ENCODE peak calls at places on chromosomes 6 and 20, in eight cellular contexts. E is DND-41; R is cardiac muscle cell; Y is naive thymus-derived CD4-positive, alpha-beta T cell; C is A549; L is effector memory CD4-positive, alpha-beta T cell; O is aorta; I is tibial nerve. A is an unnamed sample. For H3K4me1, the result is how much of the 10 kb centered on the place peaks cover.

GRCh38 chr6:135002229-135002844 is 52.3 kb downstream of the HBS1L start:
- DNase-seq in E (no peak), R (peak), Y (no peak), C (peak), L (no peak), O (no peak), I (no peak), A (no peak)

GRCh38 chr20:38728911-38729642 is 4.8 kb downstream of the SLC32A1 start:
- DNase-seq in E (peak), R (no peak), Y (no peak), C (no peak), L (no peak), O (no peak), I (no peak), A (no peak)

GRCh38 chr6:119426619-119427018 is 77.1 kb upstream of the MAN1A1 start:
- DNase-seq in E (no peak), R (no peak), Y (no peak), C (no peak), L (no peak), O (no peak), I (no peak), A (no peak)

GRCh38 chr20:24360531-24360930 is 108.9 kb upstream of the SYNDIG1 start:
- DNase-seq in E (no peak), R (no peak), Y (no peak), C (no peak), L (no peak), O (no peak), I (no peak), A (no peak)

GRCh38 chr6:14734416-14735340 is 511.2 kb upstream of the JARID2 start:
- DNase-seq in E (no peak), R (no peak), Y (no peak), C (peak), L (no peak), O (no peak), I (no peak), A (no peak)

GRCh38 chr6:83815631-83816030 is 37.5 kb upstream of the RIPPLY2 start:
- DNase-seq in E (no peak), R (no peak), Y (no peak), C (peak), L (no peak), O (no peak), I (no peak), A (no peak)

GRCh38 chr6:149154137-149154900 is 163.2 kb upstream of the TAB2 start:
- DNase-seq in E (no peak), R (no peak), Y (no peak), C (no peak), L (no peak), O (no peak), I (no peak), A (no peak)

GRCh38 chr6:12286381-12287132 is 3.6 kb upstream of the EDN1 start:
- DNase-seq in E (no peak), R (no peak), Y (no peak), C (no peak), L (no peak), O (no peak), I (no peak), A (no peak)

GRCh38 chr6:166168616-166169548 is 1.2 kb upstream of the TBXT start:
- DNase-seq in E (no peak), R (no peak), Y (no peak), C (no peak), L (no peak), O (no peak), I (no peak), A (no peak)

GRCh38 chr6:13722880-13723279 is 11.2 kb upstream of the RANBP9 start:
- DNase-seq in E (no peak), R (no peak), Y (no peak), C (no peak), L (no peak), O (no peak), I (no peak), A (no peak)

GRCh38 chr6:13729891-13730290 is 18.3 kb upstream of the RANBP9 start:
- DNase-seq in E (no peak), R (no peak), Y (no peak), C (no peak), L (no peak), O (no peak), I (no peak), A (no peak)

GRCh38 chr6:13724174-13724573 is 12.5 kb upstream of the RANBP9 start:
- DNase-seq in E (no peak), R (no peak), Y (no peak), C (peak), L (no peak), O (no peak), I (no peak), A (no peak)

GRCh38 chr6:13725570-13725969 is 13.9 kb upstream of the RANBP9 start:
- DNase-seq in E (no peak), R (no peak), Y (no peak), C (peak), L (peak), O (no peak), I (no peak), A (peak)

GRCh38 chr6:13725052-13725451 is 13.4 kb upstream of the RANBP9 start:
- DNase-seq in E (no peak), R (no peak), Y (no peak), C (no peak), L (no peak), O (no peak), I (no peak), A (no peak)
- H3K4me3 ChIP-seq in E (no peak), R (no peak), Y (no peak), C (no peak), L (no peak), O (no peak), I (no peak), A (no peak)

GRCh38 chr6:39814236-39814635 is 22.1 kb downstream of the DAAM2 start:
- DNase-seq in E (no peak), R (no peak), Y (no peak), C (no peak), L (no peak), O (no peak), I (peak), A (no peak)

GRCh38 chr6:39815356-39815755 is 23.2 kb downstream of the DAAM2 start:
- DNase-seq in E (no peak), R (no peak), Y (no peak), C (no peak), L (no peak), O (no peak), I (no peak), A (no peak)

GRCh38 chr6:39819226-39819625 is 27.1 kb downstream of the DAAM2 start:
- DNase-seq in E (no peak), R (no peak), Y (no peak), C (no peak), L (no peak), O (no peak), I (no peak), A (no peak)

GRCh38 chr6:39818695-39819094 is 26.5 kb downstream of the DAAM2 start:
- DNase-seq in E (no peak), R (no peak), Y (no peak), C (no peak), L (no peak), O (no peak), I (no peak), A (no peak)

GRCh38 chr6:39816744-39817143 is 24.6 kb downstream of the DAAM2 start:
- DNase-seq in E (no peak), R (no peak), Y (no peak), C (no peak), L (no peak), O (no peak), I (no peak), A (no peak)
- H3K4me1 ChIP-seq in E (under half), R (under half), Y (under half), C (under half), L (under half), O (under half), I (half or more), A (under half)

DNA sequence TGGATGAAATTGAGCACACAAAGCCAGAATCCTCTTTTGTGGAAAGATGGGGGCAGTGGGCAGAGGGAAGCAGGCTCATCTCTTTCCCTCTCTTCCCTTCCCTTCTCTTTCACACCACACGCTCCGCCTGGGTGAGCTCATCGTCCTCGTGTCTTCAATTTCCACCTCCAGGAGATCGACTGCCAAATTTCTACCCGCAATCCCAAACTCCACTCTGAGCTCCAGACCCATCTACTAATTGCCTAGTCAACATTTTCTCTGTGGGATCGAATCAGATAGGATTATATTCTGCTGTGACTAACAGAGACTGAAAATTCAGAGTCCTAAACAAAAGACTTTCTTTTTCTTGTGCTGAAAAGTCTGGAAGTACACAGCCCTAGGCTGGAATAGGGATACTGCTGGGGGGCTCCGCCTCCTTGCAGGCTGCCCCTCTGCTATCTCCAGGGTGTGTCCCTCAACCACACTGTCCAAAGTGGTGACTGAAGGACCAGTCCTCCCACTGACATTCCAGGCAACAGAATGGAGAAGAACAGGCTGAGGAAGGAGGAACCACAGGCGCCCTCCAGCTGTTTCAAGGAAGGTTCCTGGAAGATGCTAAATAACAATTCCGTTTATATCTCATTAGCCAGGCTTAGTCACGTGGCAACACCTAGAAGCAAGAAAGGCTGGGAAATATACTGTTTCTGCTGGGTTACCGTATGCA is 5.0 kb upstream of the HSPA12B start:
- DNase-seq in E (no peak), R (no peak), Y (no peak), C (no peak), L (no peak), O (no peak), I (no peak), A (no peak)
- H3K4me3 ChIP-seq in E (no peak), R (no peak), Y (no peak), C (no peak), L (no peak), O (no peak), I (no peak), A (no peak)

DNA sequence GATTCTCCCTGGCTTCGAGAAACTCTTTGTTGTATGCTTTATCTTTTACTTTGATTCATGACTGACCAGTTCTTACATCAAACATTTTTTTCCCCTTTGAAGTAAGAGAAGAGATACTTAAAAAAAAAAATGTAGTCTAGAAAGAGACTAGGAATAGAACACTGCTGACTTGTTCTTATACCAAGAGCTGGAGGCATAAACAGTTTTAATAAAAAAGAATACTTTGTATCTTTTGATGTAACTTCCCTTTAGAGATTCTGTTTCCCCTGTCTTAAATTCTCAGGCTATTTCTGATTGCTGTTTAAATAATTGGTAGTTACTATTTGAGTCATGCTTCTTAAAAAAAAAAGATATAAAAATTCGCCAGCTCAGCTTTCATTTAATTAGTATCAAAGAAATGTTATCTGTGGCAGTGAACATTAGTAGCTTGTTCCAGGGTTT is 4.8 kb downstream of the ASXL1 start:
- DNase-seq in E (no peak), R (no peak), Y (no peak), C (no peak), L (no peak), O (no peak), I (no peak), A (no peak)
- H3K4me1 ChIP-seq in E (under half), R (under half), Y (half or more), C (half or more), L (under half), O (under half), I (half or more), A (under half)

DNA sequence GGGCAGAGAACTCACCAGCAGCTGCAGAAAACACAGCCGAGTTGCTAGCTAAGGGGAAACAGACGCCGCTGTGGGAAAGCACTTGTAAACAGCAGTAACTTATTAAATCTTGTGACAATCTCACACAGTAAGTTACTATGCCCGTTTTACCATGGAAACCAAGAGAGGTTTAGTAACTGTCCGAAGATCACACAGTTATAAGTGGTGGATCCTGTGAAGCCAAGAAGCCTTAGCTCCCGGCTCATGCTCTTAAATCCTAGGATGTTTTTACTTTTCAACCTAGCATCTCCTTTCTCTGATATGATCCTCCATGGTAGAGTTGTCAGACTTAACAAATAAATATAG is 1.5 kb upstream of the SULF2 start:
- DNase-seq in E (no peak), R (no peak), Y (no peak), C (no peak), L (no peak), O (no peak), I (no peak), A (no peak)
- H3K4me3 ChIP-seq in E (no peak), R (no peak), Y (no peak), C (peak), L (peak), O (no peak), I (peak), A (no peak)

DNA sequence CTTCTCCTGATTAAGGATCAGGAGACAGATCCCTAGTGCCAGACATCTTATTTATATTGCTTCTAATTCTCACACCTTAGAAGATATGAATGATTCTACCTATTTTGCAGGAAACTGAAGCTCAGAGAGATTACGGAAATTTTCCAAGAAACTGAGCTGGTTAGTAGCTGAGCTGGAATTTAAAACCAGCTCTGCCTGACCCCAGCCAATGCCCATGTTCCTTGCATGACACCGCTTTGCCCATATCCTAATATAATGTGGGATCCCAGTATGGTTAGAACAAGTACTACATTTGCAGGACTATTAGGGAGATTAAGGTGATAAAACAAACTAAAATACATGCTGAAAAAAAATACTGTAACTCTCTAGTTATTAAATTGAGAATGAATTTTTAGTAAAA is 1.9 kb downstream of the TMEM30A start:
- DNase-seq in E (no peak), R (no peak), Y (no peak), C (no peak), L (no peak), O (no peak), I (no peak), A (no peak)
- H3K4me1 ChIP-seq in E (half or more), R (under half), Y (under half), C (half or more), L (under half), O (under half), I (under half), A (under half)

GRCh38 chr6:75279418-75279817 is 5.2 kb downstream of the TMEM30A start:
- DNase-seq in E (no peak), R (no peak), Y (no peak), C (no peak), L (no peak), O (no peak), I (no peak), A (no peak)
- H3K4me3 ChIP-seq in E (no peak), R (no peak), Y (no peak), C (no peak), L (no peak), O (no peak), I (no peak), A (no peak)

DNA sequence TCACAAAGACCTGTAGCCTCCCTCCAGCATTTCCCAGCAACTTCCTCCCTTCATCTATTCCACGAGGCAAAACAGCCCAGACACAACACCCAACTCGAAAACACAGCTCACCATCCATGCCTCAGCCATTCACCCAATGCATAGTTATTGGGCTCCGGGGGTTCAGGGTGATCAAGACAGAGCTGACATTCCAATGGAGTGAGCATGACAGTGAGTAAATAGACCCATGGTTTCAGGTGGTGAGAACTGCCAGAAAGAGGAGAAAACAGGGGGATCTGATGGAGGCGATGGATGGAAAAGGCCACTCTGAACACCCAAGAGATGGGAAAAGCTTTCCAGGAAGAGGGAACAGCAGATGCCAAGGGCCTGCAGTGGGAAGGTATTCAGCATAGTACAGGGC is 5.9 kb downstream of the CASS4 start:
- DNase-seq in E (no peak), R (no peak), Y (no peak), C (no peak), L (no peak), O (no peak), I (no peak), A (no peak)
- H3K4me1 ChIP-seq in E (under half), R (under half), Y (half or more), C (under half), L (half or more), O (under half), I (under half), A (under half)

GRCh38 chr6:46918830-46919229 is 2.9 kb downstream of the ADGRF5 start:
- DNase-seq in E (no peak), R (no peak), Y (no peak), C (no peak), L (no peak), O (no peak), I (no peak), A (no peak)
- H3K4me3 ChIP-seq in E (no peak), R (no peak), Y (no peak), C (no peak), L (no peak), O (no peak), I (no peak), A (no peak)